ENCODE peak calls at places on chromosomes 4 and X, in five cellular contexts. One of them, this sample, is unnamed.

GRCh38 chr4:17515724-17516407 is 901 bp downstream of the CLRN2 start:
- DNase-seq in A549: no peak
- DNase-seq in WTC11: no peak
- DNase-seq in progenitor cell of endocrine pancreas: no peak
- DNase-seq in D721Med: no peak
- DNase-seq in this sample: no peak

GRCh38 chrX:19579485-19579884 is 64.2 kb upstream of the MAP3K15 start:
- DNase-seq in A549: no peak
- DNase-seq in WTC11: no peak
- DNase-seq in progenitor cell of endocrine pancreas: no peak
- DNase-seq in D721Med: no peak
- DNase-seq in this sample: no peak

GRCh38 chrX:53160297-53160983 is 64.6 kb downstream of the KDM5C start:
- DNase-seq in A549: no peak
- DNase-seq in WTC11: no peak
- DNase-seq in progenitor cell of endocrine pancreas: no peak
- DNase-seq in D721Med: no peak
- DNase-seq in this sample: no peak

GRCh38 chrX:111467896-111468295 is 43.5 kb upstream of the SERTM2 start:
- DNase-seq in A549: no peak
- DNase-seq in WTC11: no peak
- DNase-seq in progenitor cell of endocrine pancreas: no peak
- DNase-seq in D721Med: no peak
- DNase-seq in this sample: no peak

GRCh38 chr4:152309418-152309817 is 226.5 kb downstream of the FBXW7 start:
- DNase-seq in A549: no peak
- DNase-seq in WTC11: no peak
- DNase-seq in progenitor cell of endocrine pancreas: no peak
- DNase-seq in D721Med: no peak
- DNase-seq in this sample: no peak

GRCh38 chrX:149506349-149506748 is 1.2 kb upstream of the IDS start:
- DNase-seq in A549: no peak
- DNase-seq in WTC11: no peak
- DNase-seq in progenitor cell of endocrine pancreas: no peak
- DNase-seq in D721Med: no peak
- DNase-seq in this sample: no peak

GRCh38 chr4:138199568-138200235 is 42.4 kb downstream of the SLC7A11 start:
- DNase-seq in A549: peak; percentile 81
- DNase-seq in WTC11: no peak
- DNase-seq in progenitor cell of endocrine pancreas: no peak
- DNase-seq in D721Med: no peak
- DNase-seq in this sample: no peak

GRCh38 chr4:2332976-2333319 is 71.0 kb upstream of the MXD4 start:
- DNase-seq in A549: no peak
- DNase-seq in WTC11: no peak
- DNase-seq in progenitor cell of endocrine pancreas: no peak
- DNase-seq in D721Med: no peak
- DNase-seq in this sample: no peak

GRCh38 chrX:3317191-3317718 is 29.2 kb downstream of the MXRA5 start:
- DNase-seq in A549: no peak
- DNase-seq in WTC11: no peak
- DNase-seq in progenitor cell of endocrine pancreas: no peak
- DNase-seq in D721Med: no peak
- DNase-seq in this sample: no peak

GRCh38 chr4:172018358-172018757 is 205.2 kb downstream of the GALNTL6 start:
- DNase-seq in A549: no peak
- DNase-seq in WTC11: no peak
- DNase-seq in progenitor cell of endocrine pancreas: no peak
- DNase-seq in D721Med: no peak
- DNase-seq in this sample: no peak

GRCh38 chr4:23388699-23389395 is 501.0 kb downstream of the PPARGC1A start:
- DNase-seq in A549: no peak
- DNase-seq in WTC11: no peak
- DNase-seq in progenitor cell of endocrine pancreas: no peak
- DNase-seq in D721Med: no peak
- DNase-seq in this sample: no peak

GRCh38 chr4:8694651-8695151 is 102.1 kb downstream of the CPZ start:
- DNase-seq in A549: no peak
- DNase-seq in WTC11: no peak
- DNase-seq in progenitor cell of endocrine pancreas: no peak
- DNase-seq in D721Med: no peak
- DNase-seq in this sample: peak; percentile 80

GRCh38 chrX:155747520-155747919 is 133.6 kb upstream of the VAMP7 start:
- DNase-seq in A549: no peak
- DNase-seq in WTC11: no peak
- DNase-seq in progenitor cell of endocrine pancreas: no peak
- DNase-seq in D721Med: no peak
- DNase-seq in this sample: no peak

DNA sequence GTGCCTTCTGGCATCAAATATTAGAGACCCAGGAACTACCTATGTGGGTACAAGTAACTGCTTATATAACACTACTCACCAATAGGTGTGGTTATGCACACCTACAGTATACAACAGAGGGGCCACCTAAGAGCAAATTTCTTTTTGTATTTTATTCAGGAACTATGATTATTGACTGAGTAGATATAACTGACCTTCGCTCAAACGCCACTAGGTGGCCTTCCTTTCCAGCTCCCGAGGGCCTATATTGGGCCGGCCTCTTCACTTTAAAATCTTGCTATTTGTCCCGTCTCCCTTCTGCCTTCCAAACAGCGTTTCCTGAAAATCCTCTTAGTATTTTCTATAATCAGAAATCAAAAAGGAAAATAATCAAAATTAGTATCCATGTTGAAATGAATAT is 19.9 kb upstream of the PABPC5 start:
- DNase-seq in A549: no peak
- DNase-seq in WTC11: peak; percentile 15
- DNase-seq in progenitor cell of endocrine pancreas: no peak
- DNase-seq in D721Med: no peak
- DNase-seq in this sample: no peak
- TF ChIP-seq CTCF in A549: no peak
- TF ChIP-seq CTCF in WTC11: peak; percentile 53
- TF ChIP-seq CTCF in progenitor cell of endocrine pancreas: peak; percentile 73
- TF ChIP-seq CTCF in D721Med: no peak
- TF ChIP-seq CTCF in this sample: peak; percentile 60

DNA sequence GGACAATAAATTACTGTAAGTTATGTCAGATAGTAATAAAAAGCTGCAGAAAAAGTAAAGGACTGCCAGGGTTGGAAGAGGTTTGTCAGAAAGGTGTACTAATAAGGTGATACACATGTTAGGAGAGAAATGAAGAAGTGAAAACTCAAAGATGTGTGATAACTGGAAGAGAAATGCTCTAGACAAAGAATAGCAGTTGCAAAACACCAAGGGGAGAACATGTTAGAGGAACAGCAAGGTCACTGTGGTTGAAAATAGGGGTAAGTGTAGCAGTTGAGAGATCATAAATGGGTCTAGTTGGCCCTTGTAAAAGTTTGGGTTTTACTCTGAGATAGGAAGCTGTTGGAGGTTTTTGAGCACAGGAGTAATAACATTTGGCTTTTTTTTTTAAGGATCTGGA is 46.9 kb downstream of the HSPA4L start:
- DNase-seq in A549: no peak
- DNase-seq in WTC11: no peak
- DNase-seq in progenitor cell of endocrine pancreas: no peak
- DNase-seq in D721Med: no peak
- DNase-seq in this sample: no peak
- TF ChIP-seq CTCF in A549: no peak
- TF ChIP-seq CTCF in WTC11: no peak
- TF ChIP-seq CTCF in progenitor cell of endocrine pancreas: no peak
- TF ChIP-seq CTCF in D721Med: no peak
- TF ChIP-seq CTCF in this sample: no peak

DNA sequence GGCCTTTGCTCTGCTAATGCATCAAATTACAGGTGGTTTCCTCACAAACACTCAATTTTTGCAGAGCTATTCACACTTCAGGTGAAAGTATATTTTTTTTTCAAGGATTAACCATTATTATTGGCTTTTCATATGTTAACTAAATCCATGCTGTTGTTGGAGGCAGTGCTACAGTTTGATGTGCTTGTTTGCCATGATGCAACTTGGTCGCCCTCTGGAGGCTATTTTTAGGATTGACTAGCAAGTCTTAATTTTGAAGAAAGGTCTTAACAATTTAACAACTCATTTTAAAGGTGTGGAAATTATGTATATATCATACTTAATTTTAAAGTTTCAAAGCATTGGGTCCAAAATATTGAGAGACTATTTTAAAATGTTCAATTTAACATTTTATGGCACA is 168.8 kb upstream of the FAM47A start:
- DNase-seq in A549: peak; percentile 53
- DNase-seq in WTC11: peak; percentile 16
- DNase-seq in progenitor cell of endocrine pancreas: peak; percentile 38
- DNase-seq in D721Med: no peak
- DNase-seq in this sample: no peak
- TF ChIP-seq CTCF in A549: peak; percentile 44
- TF ChIP-seq CTCF in WTC11: no peak
- TF ChIP-seq CTCF in progenitor cell of endocrine pancreas: peak; percentile 89
- TF ChIP-seq CTCF in D721Med: peak; percentile 57
- TF ChIP-seq CTCF in this sample: peak; percentile 71

GRCh38 chr4:3399277-3400194 is 42.2 kb upstream of the HGFAC start:
- DNase-seq in A549: peak; percentile 18
- DNase-seq in WTC11: no peak
- DNase-seq in progenitor cell of endocrine pancreas: no peak
- DNase-seq in D721Med: no peak
- DNase-seq in this sample: no peak
- TF ChIP-seq CTCF in A549: no peak
- TF ChIP-seq CTCF in WTC11: no peak
- TF ChIP-seq CTCF in progenitor cell of endocrine pancreas: no peak
- TF ChIP-seq CTCF in D721Med: no peak
- TF ChIP-seq CTCF in this sample: no peak

GRCh38 chr4:180057198-180057821 is 2185.9 kb upstream of the TENM3 start:
- DNase-seq in A549: peak; percentile 4
- DNase-seq in WTC11: peak; percentile 25
- DNase-seq in progenitor cell of endocrine pancreas: peak; percentile 13
- DNase-seq in D721Med: no peak
- DNase-seq in this sample: no peak

GRCh38 chr4:180060159-180060889 is 2182.9 kb upstream of the TENM3 start:
- DNase-seq in A549: peak; percentile 23
- DNase-seq in WTC11: no peak
- DNase-seq in progenitor cell of endocrine pancreas: no peak
- DNase-seq in D721Med: no peak
- DNase-seq in this sample: no peak

GRCh38 chr4:180059216-180059881 is 2183.9 kb upstream of the TENM3 start:
- DNase-seq in A549: no peak
- DNase-seq in WTC11: peak; percentile 32
- DNase-seq in progenitor cell of endocrine pancreas: peak; percentile 14
- DNase-seq in D721Med: no peak
- DNase-seq in this sample: no peak

GRCh38 chr4:180057891-180058643 is 2185.1 kb upstream of the TENM3 start:
- DNase-seq in A549: peak; percentile 2
- DNase-seq in WTC11: peak; percentile 53
- DNase-seq in progenitor cell of endocrine pancreas: peak; percentile 40
- DNase-seq in D721Med: no peak
- DNase-seq in this sample: peak; percentile 84

GRCh38 chr4:180058731-180059215 is 2184.4 kb upstream of the TENM3 start:
- DNase-seq in A549: peak; percentile 39
- DNase-seq in WTC11: peak; percentile 69
- DNase-seq in progenitor cell of endocrine pancreas: peak; percentile 52
- DNase-seq in D721Med: no peak
- DNase-seq in this sample: peak; percentile 86
- TF ChIP-seq CTCF in A549: no peak
- TF ChIP-seq CTCF in WTC11: no peak
- TF ChIP-seq CTCF in progenitor cell of endocrine pancreas: no peak
- TF ChIP-seq CTCF in D721Med: no peak
- TF ChIP-seq CTCF in this sample: no peak

GRCh38 chr4:84418032-84418709 is 80.9 kb downstream of the NKX6-1 start:
- DNase-seq in A549: no peak
- DNase-seq in WTC11: no peak
- DNase-seq in progenitor cell of endocrine pancreas: no peak
- DNase-seq in D721Med: no peak
- DNase-seq in this sample: no peak

GRCh38 chr4:84420608-84421007 is 78.5 kb downstream of the NKX6-1 start:
- DNase-seq in A549: no peak
- DNase-seq in WTC11: no peak
- DNase-seq in progenitor cell of endocrine pancreas: no peak
- DNase-seq in D721Med: no peak
- DNase-seq in this sample: no peak
- TF ChIP-seq CTCF in A549: no peak
- TF ChIP-seq CTCF in WTC11: no peak
- TF ChIP-seq CTCF in progenitor cell of endocrine pancreas: no peak
- TF ChIP-seq CTCF in D721Med: no peak
- TF ChIP-seq CTCF in this sample: no peak

GRCh38 chr4:20299515-20299914 is 47.8 kb downstream of the SLIT2 start:
- DNase-seq in A549: peak; percentile 4
- DNase-seq in WTC11: no peak
- DNase-seq in progenitor cell of endocrine pancreas: no peak
- DNase-seq in D721Med: no peak
- DNase-seq in this sample: no peak
- TF ChIP-seq CTCF in A549: no peak
- TF ChIP-seq CTCF in WTC11: no peak
- TF ChIP-seq CTCF in progenitor cell of endocrine pancreas: peak; percentile 51
- TF ChIP-seq CTCF in D721Med: no peak
- TF ChIP-seq CTCF in this sample: peak; percentile 75

GRCh38 chr4:159297088-159297487 is 194.2 kb downstream of the RAPGEF2 start:
- DNase-seq in A549: no peak
- DNase-seq in WTC11: no peak
- DNase-seq in progenitor cell of endocrine pancreas: no peak
- DNase-seq in D721Med: no peak
- DNase-seq in this sample: no peak
- TF ChIP-seq CTCF in A549: no peak
- TF ChIP-seq CTCF in WTC11: no peak
- TF ChIP-seq CTCF in progenitor cell of endocrine pancreas: no peak
- TF ChIP-seq CTCF in D721Med: no peak
- TF ChIP-seq CTCF in this sample: no peak

GRCh38 chr4:156971623-156972369 is at the start of gene PDGFC:
- DNase-seq in A549: peak; percentile 57
- DNase-seq in WTC11: peak; percentile 86
- DNase-seq in progenitor cell of endocrine pancreas: peak; percentile 89
- DNase-seq in D721Med: peak; percentile 12
- DNase-seq in this sample: peak; percentile 91
- TF ChIP-seq CTCF in A549: peak; percentile 44
- TF ChIP-seq CTCF in WTC11: no peak
- TF ChIP-seq CTCF in progenitor cell of endocrine pancreas: peak; percentile 77
- TF ChIP-seq CTCF in D721Med: no peak
- TF ChIP-seq CTCF in this sample: peak; percentile 70

DNA sequence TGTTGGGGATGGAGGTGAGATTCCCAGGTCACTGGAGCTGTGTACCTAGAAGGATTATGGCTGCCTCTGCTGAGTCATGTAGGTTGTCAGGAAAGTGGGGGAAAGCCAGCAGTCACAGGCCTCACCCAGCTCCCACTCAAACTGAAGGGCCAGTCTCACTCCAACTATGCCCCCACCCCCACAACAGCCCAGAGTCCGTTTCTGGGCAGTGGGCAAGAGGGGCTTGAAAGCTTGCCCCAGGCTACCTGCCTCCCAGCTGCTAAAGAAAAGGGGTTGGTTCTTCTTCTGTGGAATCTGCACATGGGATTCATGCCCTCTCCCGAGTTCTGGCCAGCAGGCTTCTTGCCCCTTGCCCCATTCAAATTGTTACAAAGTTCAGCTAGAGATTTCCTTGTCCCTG is 116.0 kb upstream of the PGRMC2 start:
- DNase-seq in A549: no peak
- DNase-seq in WTC11: no peak
- DNase-seq in progenitor cell of endocrine pancreas: no peak
- DNase-seq in D721Med: no peak
- DNase-seq in this sample: no peak
- TF ChIP-seq CTCF in A549: no peak
- TF ChIP-seq CTCF in WTC11: no peak
- TF ChIP-seq CTCF in progenitor cell of endocrine pancreas: no peak
- TF ChIP-seq CTCF in D721Med: no peak
- TF ChIP-seq CTCF in this sample: no peak